ENCODE peak calls at places on chromosome 1, in ten cellular contexts. L, B, I, G, Q, Y, V, C, P and O are unnamed samples.
A peak's percentile ranks its signal among the peaks of the same experiment; 100 is the strongest.

GRCh38 chr1:229657993-229658755 is 32.1 kb downstream of the URB2 start:
- DNase-seq in B (no peak), Q (no peak), G (no peak), L (no peak), Y (no peak), I (no peak), C (no peak), P (no peak), V (no peak), O (no peak)

GRCh38 chr1:162873671-162874666 is 13.0 kb upstream of the CCDC190 start:
- DNase-seq in Y (peak; percentile 86), Q (no peak), B (no peak), V (peak; percentile 76), G (no peak), L (no peak), C (no peak), I (no peak), P (no peak), O (no peak)

GRCh38 chr1:8283058-8283884 is 34.6 kb upstream of the SLC45A1 start:
- DNase-seq in P (no peak), G (peak; percentile 80), C (no peak), Y (no peak), L (no peak), I (no peak), V (no peak), Q (peak; percentile 63), B (peak; percentile 34), O (no peak)

GRCh38 chr1:1063945-1064831 is 9.9 kb downstream of the RNF223 start:
- DNase-seq in V (peak; percentile 87), C (peak; percentile 66), P (peak; percentile 72), G (peak; percentile 95), L (peak; percentile 58), Q (no peak), Y (peak; percentile 89), I (peak; percentile 81), B (peak; percentile 46), O (peak; percentile 47)

GRCh38 chr1:227929746-227930472 is 17.8 kb downstream of the WNT9A start:
- DNase-seq in Q (no peak), G (no peak), B (no peak), C (no peak), V (no peak), L (no peak), I (no peak), P (no peak), Y (no peak), O (no peak)

GRCh38 chr1:200414657-200415056 is 4.8 kb upstream of the ZNF281 start:
- DNase-seq in B (no peak), P (no peak), G (no peak), Y (no peak), Q (no peak), I (no peak), C (no peak), L (no peak), V (no peak), O (no peak)

GRCh38 chr1:12087797-12088314 is 24.8 kb downstream of the TNFRSF8 start:
- DNase-seq in C (no peak), B (no peak), Q (no peak), L (no peak), Y (no peak), P (no peak), V (no peak), G (peak; percentile 78), I (peak; percentile 24), O (no peak)

GRCh38 chr1:154992721-154993571 is 440 bp upstream of the LENEP start:
- DNase-seq in C (no peak), L (no peak), B (no peak), P (no peak), Q (no peak), G (no peak), I (no peak), V (peak; percentile 40), Y (peak; percentile 46), O (no peak)

GRCh38 chr1:59892836-59893811 is 33.4 kb downstream of the CYP2J2 start:
- DNase-seq in G (no peak), P (no peak), V (no peak), Q (no peak), L (peak; percentile 31), C (no peak), B (no peak), I (no peak), Y (no peak), O (no peak)

GRCh38 chr1:1040004-1040991 is 20.4 kb downstream of the AGRN start:
- DNase-seq in V (peak; percentile 65), Y (peak; percentile 90), P (peak; percentile 76), G (peak; percentile 99), L (peak; percentile 91), C (peak; percentile 65), Q (peak; percentile 90), I (peak; percentile 76), B (peak; percentile 57), O (peak; percentile 74)

GRCh38 chr1:186206046-186206564 is 168.9 kb downstream of the TPR start:
- DNase-seq in Y (no peak), I (no peak), G (no peak), L (no peak), B (no peak), V (no peak), P (no peak), Q (no peak), C (no peak), O (no peak)

GRCh38 chr1:116258668-116259419 is 114.2 kb upstream of the ATP1A1 start:
- DNase-seq in B (no peak), Q (no peak), I (no peak), Y (no peak), G (no peak), C (no peak), L (no peak), P (no peak), V (no peak), O (no peak)

GRCh38 chr1:111392460-111392945 is 35.0 kb downstream of the OVGP1 start:
- DNase-seq in I (no peak), L (no peak), Q (no peak), P (no peak), Y (no peak), V (no peak), G (no peak), C (no peak), B (no peak), O (no peak)

GRCh38 chr1:26072305-26072704 is 4.9 kb upstream of the TRIM63 start:
- DNase-seq in V (no peak), P (no peak), B (no peak), Q (no peak), I (no peak), Y (peak; percentile 13), L (no peak), C (no peak), G (no peak), O (no peak)

GRCh38 chr1:53190210-53190611 is 6.4 kb upstream of the CPT2 start:
- DNase-seq in Y (no peak), L (no peak), G (no peak), B (no peak), I (no peak), C (no peak), P (no peak), V (peak; percentile 40), Q (peak; percentile 51), O (no peak)

GRCh38 chr1:181089777-181090505 is 1.4 kb downstream of the IER5 start:
- DNase-seq in P (peak; percentile 67), C (peak; percentile 52), V (no peak), L (peak; percentile 58), I (peak; percentile 81), Y (peak; percentile 61), Q (peak; percentile 92), G (peak; percentile 76), B (peak; percentile 72), O (no peak)